ENCODE peak calls at places on chromosomes 5 and 9, in eight cellular contexts. K, G, B, W, C, J, D and R are unnamed samples.

GRCh38 chr5:73783823-73784222 is 157.8 kb downstream of the ARHGEF28 start:
- DNase-seq in K (no peak), W (no peak), D (no peak), G (no peak), J (no peak), B (no peak), C (no peak), R (peak)

GRCh38 chr5:77224672-77225355 is 14.3 kb downstream of the PDE8B start:
- DNase-seq in K (no peak), C (no peak), D (no peak), G (no peak), J (no peak), B (no peak), W (no peak), R (no peak)

GRCh38 chr5:159737263-159737662 is 179.0 kb upstream of the ADRA1B start:
- DNase-seq in C (no peak), G (no peak), D (no peak), K (no peak), B (no peak), W (no peak), J (no peak), R (no peak)

GRCh38 chr5:68344447-68345111 is 129.0 kb downstream of the PIK3R1 start:
- DNase-seq in W (no peak), K (no peak), D (no peak), J (no peak), G (no peak), C (no peak), B (no peak), R (peak)

GRCh38 chr9:107639426-107639825 is 149.9 kb upstream of the KLF4 start:
- DNase-seq in C (no peak), B (no peak), W (no peak), K (no peak), J (no peak), D (no peak), G (no peak), R (no peak)

GRCh38 chr9:128892223-128892892 is 10.4 kb downstream of the LRRC8A start:
- DNase-seq in C (peak), B (peak), D (peak), G (peak), J (peak), W (peak), K (peak), R (peak)

GRCh38 chr5:131649160-131649559 is 14.1 kb upstream of the RAPGEF6 start:
- DNase-seq in K (no peak), B (no peak), J (no peak), C (no peak), D (no peak), W (no peak), G (no peak), R (no peak)

GRCh38 chr5:174919351-174919750 is 195.0 kb downstream of the MSX2 start:
- DNase-seq in J (no peak), B (no peak), W (no peak), G (no peak), D (no peak), C (no peak), K (no peak), R (no peak)

GRCh38 chr5:107670028-107670926 is 460 bp downstream of the EFNA5 start:
- DNase-seq in G (peak), J (peak), D (peak), W (peak), B (peak), K (no peak), C (peak), R (no peak)

GRCh38 chr5:121366515-121366914 is 485.2 kb upstream of the FTMT start:
- DNase-seq in B (no peak), K (no peak), G (no peak), J (no peak), W (no peak), C (no peak), D (peak), R (no peak)

GRCh38 chr5:147763791-147764525 is 18.6 kb downstream of the JAKMIP2 start:
- DNase-seq in K (no peak), D (no peak), J (no peak), C (no peak), B (no peak), W (no peak), G (no peak), R (no peak)

GRCh38 chr5:147530801-147531389 is 21.0 kb upstream of the DPYSL3 start:
- DNase-seq in B (no peak), C (no peak), J (no peak), K (no peak), G (no peak), D (peak), W (no peak), R (no peak)

DNA sequence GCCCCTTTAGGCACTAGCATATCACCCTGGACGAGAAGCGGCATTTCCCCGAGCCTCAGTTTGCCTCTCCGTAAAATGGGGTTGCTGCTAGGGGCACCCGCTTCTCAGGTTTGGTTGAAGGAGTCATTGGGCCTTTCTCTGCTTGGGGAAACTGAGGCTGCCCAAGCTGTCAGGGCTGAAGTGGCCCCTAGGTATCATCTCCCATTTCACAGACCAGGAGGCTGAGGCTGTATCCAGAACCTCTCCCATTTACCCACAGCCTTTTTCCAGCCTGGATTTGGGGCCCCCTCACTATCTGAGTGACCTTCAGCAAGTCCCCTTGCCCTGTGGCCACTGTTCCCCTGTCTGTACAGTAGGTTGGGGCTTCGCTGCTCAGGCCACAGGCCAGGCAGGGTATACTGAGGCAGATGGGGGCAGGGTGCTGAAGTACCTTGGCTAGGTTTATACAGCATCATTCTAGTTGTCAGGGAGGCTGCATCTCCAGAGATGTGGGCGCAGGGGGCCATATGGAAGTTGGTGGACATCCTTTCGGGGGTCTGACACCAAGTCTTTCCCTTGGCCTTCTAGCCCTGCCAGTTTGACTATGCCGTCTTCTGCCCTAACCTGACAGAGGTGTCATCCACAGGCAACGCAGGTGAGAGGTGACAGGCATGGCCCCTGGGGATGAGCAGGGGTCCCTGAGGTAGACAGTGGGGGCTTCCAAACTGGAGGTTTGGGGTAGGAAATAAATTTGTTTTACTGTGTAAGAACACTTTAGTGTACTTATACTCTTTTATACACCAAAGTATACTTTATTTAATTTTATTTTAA is 7.9 kb downstream of the FPGS start:
- DNase-seq in D (no peak), B (no peak), G (no peak), C (no peak), J (no peak), W (no peak), K (no peak), R (no peak)
- TF ChIP-seq POLR2A in D (no peak), B (no peak), G (no peak), C (no peak), J (no peak), W (no peak), K (no peak), R (no peak)

DNA sequence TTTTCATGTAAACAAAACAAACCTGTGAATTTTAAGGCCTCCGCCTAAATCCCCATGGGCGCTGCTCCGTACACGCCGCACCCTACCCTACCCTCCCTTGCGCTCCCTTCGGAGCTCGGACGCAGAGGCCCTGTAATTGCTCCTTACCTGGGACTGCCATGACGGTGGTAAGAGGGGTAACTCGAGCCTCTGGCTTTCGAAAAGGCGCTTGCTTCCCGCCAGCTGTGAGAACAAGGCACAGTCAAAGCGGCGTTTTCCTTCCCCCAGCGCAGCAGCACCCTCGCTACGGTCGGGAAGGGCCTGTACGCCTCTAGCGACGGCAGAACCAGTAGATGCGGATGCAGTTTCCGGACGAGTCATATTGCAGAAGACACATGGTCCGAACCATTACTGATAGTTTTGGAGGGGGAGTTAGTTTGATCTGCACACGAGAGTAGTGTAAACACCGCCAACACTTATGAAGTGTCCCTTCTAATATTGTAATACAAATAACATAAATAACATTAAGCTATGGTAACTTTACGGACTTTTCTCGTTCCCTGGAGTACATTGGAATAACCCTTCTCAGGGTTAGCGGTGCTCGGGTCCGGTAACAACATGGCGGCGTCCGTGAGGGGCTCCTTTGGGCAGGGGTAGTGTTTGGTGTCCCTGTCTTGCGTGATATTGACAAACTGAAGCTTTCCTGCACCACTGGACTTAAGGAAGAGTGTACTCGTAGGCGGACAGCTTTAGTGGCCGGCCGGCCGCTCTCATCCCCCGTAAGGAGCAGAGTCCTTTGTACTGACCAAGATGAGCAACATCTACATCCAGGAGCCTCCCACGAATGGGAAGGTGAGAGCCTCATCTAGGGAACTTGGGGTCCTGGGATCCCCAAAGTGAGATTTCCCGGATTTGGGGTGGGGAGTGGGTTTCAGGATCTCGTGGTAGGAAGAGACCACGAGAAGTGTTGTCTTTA is at the start of the genes CWC27 and SREK1IP1:
- DNase-seq in J (peak), D (peak), K (peak), B (peak), W (peak), G (peak), C (peak), R (peak)
- TF ChIP-seq CTCF in J (no peak), D (no peak), K (peak), B (no peak), W (no peak), G (no peak), C (no peak), R (no peak)

DNA sequence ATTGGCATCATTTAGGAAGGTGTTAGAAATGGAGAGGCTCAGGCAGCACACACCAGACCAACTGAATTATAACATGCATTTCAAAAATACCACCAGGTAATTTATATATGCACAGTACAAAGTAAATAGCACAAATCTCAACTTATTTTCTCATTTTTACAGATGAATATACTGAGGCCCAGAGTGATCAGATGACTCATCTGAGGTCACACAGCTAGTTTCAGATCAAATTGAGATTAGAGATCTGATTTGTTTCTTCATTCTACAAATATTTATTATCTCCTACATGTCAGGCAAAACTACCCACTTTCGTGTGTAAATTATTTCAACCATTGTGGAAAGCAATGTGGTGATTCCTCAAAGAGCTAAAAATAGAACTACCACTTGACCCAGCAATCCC is 507.1 kb downstream of the TLE4 start:
- DNase-seq in W (no peak), C (no peak), D (no peak), B (no peak), G (no peak), J (no peak), K (no peak), R (no peak)
- TF ChIP-seq POLR2A in W (no peak), C (no peak), D (no peak), B (no peak), G (no peak), J (no peak), K (no peak), R (no peak)

GRCh38 chr5:178784391-178784790 is 53.9 kb upstream of the ZNF354A start:
- DNase-seq in K (no peak), G (no peak), C (no peak), W (no peak), J (no peak), B (no peak), D (no peak), R (no peak)
- TF ChIP-seq CTCF in K (no peak), G (no peak), C (no peak), W (no peak), J (no peak), B (no peak), D (no peak), R (no peak)

GRCh38 chr9:114385412-114386181 is 2.2 kb downstream of the AKNA start:
- DNase-seq in G (peak), K (peak), B (peak), C (peak), J (peak), D (no peak), W (peak), R (peak)
- TF ChIP-seq POLR2A in G (peak), K (peak), B (no peak), C (no peak), J (no peak), D (no peak), W (no peak), R (peak)

GRCh38 chr9:1051286-1052118 is 1.3 kb downstream of the DMRT2 start:
- DNase-seq in D (peak), C (peak), W (no peak), G (no peak), K (no peak), J (no peak), B (peak), R (no peak)
- TF ChIP-seq CTCF in D (peak), C (peak), W (no peak), G (no peak), K (no peak), J (no peak), B (no peak), R (no peak)